ENCODE peak calls at places on chromosomes 4 and X, in four cellular contexts. M, J, X and P are unnamed samples.
A peak's percentile ranks its signal among the peaks of the same experiment; 100 is the strongest.

GRCh38 chrX:152632445-152633097 is 5.1 kb upstream of the GABRQ start:
- DNase-seq in X (no peak), J (peak; percentile 24), M (peak; percentile 30), P (no peak)

GRCh38 chr4:7021930-7022658 is 21.1 kb upstream of the TADA2B start:
- DNase-seq in X (no peak), J (no peak), M (no peak), P (no peak)

GRCh38 chr4:185115827-185116232 is 27.2 kb upstream of the SLC25A4 start:
- DNase-seq in M (no peak), J (peak; percentile 72), X (no peak), P (no peak)

GRCh38 chr4:2095236-2096072 is 36.3 kb downstream of the NAT8L start:
- DNase-seq in M (no peak), X (no peak), J (no peak), P (no peak)

GRCh38 chr4:93897559-93897958 is 69.0 kb downstream of the ATOH1 start:
- DNase-seq in X (peak; percentile 2), M (no peak), J (no peak), P (no peak)

GRCh38 chrX:120462370-120462769 is 6.7 kb downstream of the LAMP2 start:
- DNase-seq in J (no peak), X (no peak), M (no peak), P (no peak)

GRCh38 chr4:100805547-100805946 is 287.7 kb upstream of the EMCN start:
- DNase-seq in J (no peak), M (no peak), X (no peak), P (no peak)

GRCh38 chr4:17770845-17771244 is 10.6 kb downstream of the FAM184B start:
- DNase-seq in J (no peak), M (no peak), X (no peak), P (no peak)

GRCh38 chrX:112867570-112867969 is 26.9 kb upstream of the AMOT start:
- DNase-seq in X (no peak), M (no peak), J (no peak), P (no peak)

GRCh38 chr4:89303177-89303576 is 4.4 kb downstream of the GPRIN3 start:
- DNase-seq in M (no peak), X (no peak), J (no peak), P (no peak)

GRCh38 chr4:129218355-129218754 is 122.4 kb downstream of the C4orf33 start:
- DNase-seq in J (no peak), X (no peak), M (peak; percentile 37), P (no peak)

GRCh38 chrX:11770320-11770719 is 12.3 kb downstream of the MSL3 start:
- DNase-seq in X (peak; percentile 62), J (no peak), M (peak; percentile 5), P (peak; percentile 32)

GRCh38 chr4:159150380-159150779 is 47.5 kb downstream of the RAPGEF2 start:
- DNase-seq in J (no peak), M (no peak), X (no peak), P (no peak)

GRCh38 chr4:174358823-174359222 is 75.1 kb downstream of the CEP44 start:
- DNase-seq in J (no peak), X (no peak), M (no peak), P (no peak)

GRCh38 chr4:44772340-44772739 is 46.0 kb upstream of the GNPDA2 start:
- DNase-seq in J (no peak), X (no peak), M (no peak), P (no peak)

GRCh38 chrX:68697465-68698125 is 50.1 kb downstream of the STARD8 start:
- DNase-seq in J (no peak), M (no peak), X (no peak), P (no peak)

GRCh38 chr4:170414961-170415360 is 325.2 kb upstream of the AADAT start:
- DNase-seq in X (no peak), J (no peak), M (no peak), P (no peak)

GRCh38 chrX:129115104-129115503 is 408.2 kb downstream of the SMARCA1 start:
- DNase-seq in M (no peak), X (peak; percentile 2), J (no peak), P (no peak)

GRCh38 chrX:23802431-23802830 is 19.5 kb downstream of the SAT1 start:
- DNase-seq in J (no peak), X (peak; percentile 28), M (no peak), P (no peak)

GRCh38 chrX:2583194-2584162 is 82.7 kb upstream of the DHRSX start:
- DNase-seq in X (no peak), J (no peak), M (no peak), P (no peak)

GRCh38 chrX:16199343-16199742 is 32.1 kb downstream of the MAGEB17 start:
- DNase-seq in M (no peak), X (no peak), J (no peak), P (no peak)

GRCh38 chr4:126051709-126052424 is 737.1 kb downstream of the FAT4 start:
- DNase-seq in X (no peak), M (no peak), J (no peak), P (no peak)